ENCODE peak calls at places on chromosomes 3 and 15, in five cellular contexts. S is prostate gland, O is stomach, U is skeletal muscle cell, A is fibroblast of the aortic adventitia. E is an unnamed sample.

GRCh38 chr3:14925729-14926591 is 21.4 kb upstream of the NR2C2 start:
- DNase-seq in U (peak; percentile 21), O (no peak), A (peak; percentile 80), S (no peak), E (no peak)

GRCh38 chr3:114333180-114333922 is 39.5 kb downstream of the TIGIT start:
- DNase-seq in S (no peak), O (no peak), A (peak; percentile 50), U (peak; percentile 21), E (peak; percentile 14)

GRCh38 chr3:44649709-44650108 is 1.2 kb downstream of the ZNF35 start:
- DNase-seq in S (no peak), U (no peak), A (no peak), O (no peak), E (no peak)

GRCh38 chr3:133983126-133983525 is 46.6 kb downstream of the SLCO2A1 start:
- DNase-seq in U (no peak), S (no peak), O (no peak), A (no peak), E (no peak)

GRCh38 chr3:173249457-173249856 is 108.4 kb upstream of the SPATA16 start:
- DNase-seq in A (no peak), U (no peak), S (no peak), O (no peak), E (no peak)

GRCh38 chr15:25715536-25716413 is 147.4 kb downstream of the ATP10A start:
- DNase-seq in A (no peak), U (no peak), O (no peak), S (no peak), E (no peak)

GRCh38 chr3:98002717-98003116 is 30.5 kb upstream of the RIOX2 start:
- DNase-seq in A (no peak), U (no peak), O (no peak), S (no peak), E (no peak)

GRCh38 chr15:84570164-84570692 is 30.6 kb upstream of the ZSCAN2 start:
- DNase-seq in O (peak; percentile 61), A (no peak), U (no peak), S (peak; percentile 40), E (no peak)

GRCh38 chr3:137172703-137173102 is 214.9 kb downstream of the IL20RB start:
- DNase-seq in U (no peak), S (no peak), A (no peak), O (no peak), E (no peak)

GRCh38 chr15:50166216-50166615 is 15.8 kb upstream of the SLC27A2 start:
- DNase-seq in A (peak; percentile 86), O (no peak), U (peak; percentile 33), S (no peak), E (peak; percentile 60)

GRCh38 chr3:99809565-99809964 is 8.1 kb upstream of the CMSS1 start:
- DNase-seq in A (no peak), S (no peak), O (no peak), U (no peak), E (no peak)

GRCh38 chr3:126465928-126466564 is 9.6 kb downstream of the ZXDC start:
- DNase-seq in U (no peak), A (no peak), O (no peak), S (no peak), E (no peak)

GRCh38 chr3:38646630-38647029 is 2.9 kb downstream of the SCN5A start:
- DNase-seq in O (no peak), A (peak; percentile 21), S (no peak), U (no peak), E (no peak)

GRCh38 chr3:40120816-40121215 is 188.7 kb upstream of the EIF1B start:
- DNase-seq in O (no peak), S (no peak), A (peak; percentile 73), U (no peak), E (no peak)

GRCh38 chr15:58360421-58361090 is 71.2 kb upstream of the LIPC start:
- DNase-seq in S (no peak), U (no peak), O (no peak), A (no peak), E (no peak)

GRCh38 chr15:31483053-31483923 is 156.7 kb downstream of the KLF13 start:
- DNase-seq in U (no peak), A (no peak), S (no peak), O (peak; percentile 26), E (no peak)

GRCh38 chr15:58475573-58476524 is 44.1 kb downstream of the LIPC start:
- DNase-seq in O (no peak), S (no peak), U (no peak), A (peak; percentile 79), E (no peak)

GRCh38 chr15:58698887-58699641 is 50.4 kb downstream of the ADAM10 start:
- DNase-seq in U (no peak), A (no peak), O (no peak), S (no peak), E (no peak)

GRCh38 chr3:105806361-105806760 is 62.5 kb downstream of the CBLB start:
- DNase-seq in A (peak; percentile 65), U (no peak), S (no peak), O (no peak), E (no peak)

GRCh38 chr15:41987925-41988275 is 15.5 kb upstream of the EHD4 start:
- DNase-seq in A (no peak), S (no peak), O (no peak), U (no peak), E (no peak)

GRCh38 chr3:133283958-133284807 is 115.7 kb upstream of the BFSP2 start:
- DNase-seq in A (no peak), S (no peak), U (no peak), O (no peak), E (no peak)

GRCh38 chr3:88150371-88150770 is 612 bp downstream of the C3orf38 start:
- DNase-seq in U (no peak), S (no peak), A (peak; percentile 39), O (no peak), E (no peak)

GRCh38 chr15:38190501-38190900 is 62.1 kb upstream of the SPRED1 start:
- DNase-seq in O (no peak), A (no peak), U (no peak), S (no peak), E (no peak)

GRCh38 chr3:161222662-161223061 is 1.6 kb downstream of the NMD3 start:
- DNase-seq in U (no peak), A (peak; percentile 50), S (no peak), O (no peak), E (no peak)

GRCh38 chr3:143121240-143122088 is 1.9 kb downstream of the CHST2 start:
- DNase-seq in A (peak; percentile 52), O (peak; percentile 26), S (peak; percentile 12), U (peak; percentile 35), E (peak; percentile 11)

GRCh38 chr3:34419801-34420200 is 621.4 kb downstream of the PDCD6IP start:
- DNase-seq in A (no peak), U (no peak), S (no peak), O (no peak), E (no peak)

GRCh38 chr3:33278106-33278672 is 947 bp downstream of the FBXL2 start:
- DNase-seq in O (no peak), A (peak; percentile 16), S (no peak), U (no peak), E (no peak)

GRCh38 chr3:105094588-105094987 is 272.1 kb upstream of the ALCAM start:
- DNase-seq in U (no peak), O (no peak), S (no peak), A (no peak), E (no peak)

GRCh38 chr3:73954506-73954905 is 329.8 kb upstream of the PDZRN3 start:
- DNase-seq in S (no peak), O (no peak), U (no peak), A (peak; percentile 1), E (no peak)

GRCh38 chr15:62063851-62064635 is 2.7 kb upstream of the C2CD4A start:
- DNase-seq in A (peak; percentile 47), S (no peak), O (no peak), U (no peak), E (no peak)

GRCh38 chr15:78910836-78911235 is 34.0 kb downstream of the CTSH start:
- DNase-seq in U (no peak), O (no peak), S (no peak), A (no peak), E (no peak)

GRCh38 chr3:143672396-143673165 is 175.7 kb downstream of the SLC9A9 start:
- DNase-seq in S (no peak), U (no peak), A (no peak), O (no peak), E (no peak)

GRCh38 chr3:111096487-111097209 is 25.0 kb downstream of the NECTIN3 start:
- DNase-seq in O (no peak), U (no peak), A (no peak), S (no peak), E (no peak)

GRCh38 chr15:58980351-58980939 is 7.0 kb upstream of the RNF111 start:
- DNase-seq in S (no peak), A (peak; percentile 71), U (no peak), O (no peak), E (no peak)

GRCh38 chr3:160450846-160451245 is 1.3 kb upstream of the TRIM59 start:
- DNase-seq in U (peak; percentile 73), O (no peak), S (no peak), A (peak; percentile 92), E (peak; percentile 86)

DNA sequence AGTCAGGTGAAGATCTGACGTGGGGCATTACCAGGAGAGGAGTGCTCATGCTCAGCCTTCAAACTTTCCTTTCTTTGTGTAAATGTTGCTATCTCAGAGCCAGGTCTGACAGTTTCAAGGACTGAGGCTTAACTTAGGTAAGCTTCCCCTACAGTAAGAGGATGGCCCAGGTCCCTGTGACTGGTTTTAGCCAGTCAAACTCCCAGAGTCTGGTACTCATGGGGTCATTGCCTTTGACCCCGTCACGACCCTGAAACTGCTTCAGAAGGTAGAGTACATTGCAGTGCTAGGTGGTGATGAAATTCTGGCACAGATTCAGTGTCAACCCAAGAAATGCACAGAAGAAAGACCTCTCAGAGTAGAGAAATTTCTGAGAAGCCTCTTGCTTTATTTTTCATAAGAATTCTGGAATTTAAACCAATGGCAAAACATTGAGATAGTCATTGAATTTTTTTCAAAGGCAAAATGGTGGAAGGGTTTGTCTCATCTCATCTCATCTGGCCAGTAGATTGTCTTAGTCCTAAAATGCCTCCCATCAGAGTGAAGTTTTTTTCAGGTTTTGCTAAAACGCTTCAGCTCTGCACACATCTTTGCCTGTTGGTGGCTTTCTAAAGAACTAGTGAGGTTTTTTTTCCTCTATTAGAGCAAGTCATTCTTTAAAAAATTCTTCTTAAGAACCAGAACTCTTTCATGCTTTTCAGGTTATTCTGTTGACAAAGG is 23.2 kb downstream of the ZBTB38 start:
- DNase-seq in A (peak; percentile 41), S (no peak), U (no peak), O (no peak), E (no peak)
- H3K4me3 ChIP-seq in A (no peak overlapping the region), S (no peak overlapping the region), U (no peak overlapping the region), O (no peak overlapping the region), E (no peak overlapping the region)

GRCh38 chr3:197674741-197675567 is 61.8 kb downstream of the RUBCN start:
- DNase-seq in U (no peak), O (no peak), A (no peak), S (no peak), E (no peak)
- H3K4me3 ChIP-seq in U (no peak overlapping the region), O (no peak overlapping the region), A (no peak overlapping the region), S (no peak overlapping the region), E (no peak overlapping the region)

DNA sequence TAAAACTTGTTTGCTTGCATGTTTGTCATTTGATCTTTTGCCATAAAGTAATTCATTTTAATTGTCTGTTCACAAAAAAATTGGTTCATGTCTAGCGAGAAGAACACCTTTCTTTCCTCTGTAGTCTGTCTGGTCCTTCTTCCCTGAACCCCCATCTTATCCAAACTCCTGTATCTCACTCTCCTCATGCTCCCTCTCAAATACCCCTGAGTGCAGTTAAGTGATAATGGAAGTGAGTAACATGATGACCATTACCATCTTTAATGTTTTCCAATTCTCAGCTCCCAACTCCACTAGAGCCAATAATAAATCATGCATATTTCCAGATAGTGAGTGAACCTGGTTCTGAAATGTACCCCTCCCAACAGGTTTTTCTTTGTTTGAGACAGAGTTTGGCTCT is 14.2 kb upstream of the KCNMB3 start:
- DNase-seq in O (no peak), U (no peak), A (no peak), S (no peak), E (no peak)
- H3K4me3 ChIP-seq in O (no peak overlapping the region), U (no peak overlapping the region), A (no peak overlapping the region), S (no peak overlapping the region), E (no peak overlapping the region)

GRCh38 chr15:26970712-26971210 is at the start of gene GABRG3:
- DNase-seq in O (no peak), S (peak; percentile 42), A (no peak), U (no peak), E (no peak)
- H3K4me3 ChIP-seq in O (peak within 1 kb of the TSS; percentile 17), S (peak within 1 kb of the TSS; percentile 36), A (no peak within 1 kb of the TSS), U (peak within 1 kb of the TSS; percentile 27), E (no peak within 1 kb of the TSS)